ENCODE peak calls at places on chromosomes 16 and 17, in six cellular contexts. One of them, this sample, is unnamed.

GRCh38 chr17:17902877-17903276 is 66.1 kb upstream of the SREBF1 start:
- DNase-seq in stomach: no peak
- DNase-seq in tibial nerve: no peak
- DNase-seq in sigmoid colon: no peak
- DNase-seq in A549: no peak
- DNase-seq in GM12878: no peak
- DNase-seq in this sample: no peak

GRCh38 chr17:65062168-65062915 is 5.8 kb upstream of the GNA13 start:
- DNase-seq in tibial nerve: no peak
- DNase-seq in A549: no peak
- DNase-seq in sigmoid colon: peak
- DNase-seq in GM12878: no peak
- DNase-seq in stomach: no peak
- DNase-seq in this sample: no peak

GRCh38 chr16:85613609-85614337 is 651 bp downstream of the GSE1 start:
- DNase-seq in tibial nerve: peak
- DNase-seq in sigmoid colon: peak
- DNase-seq in stomach: peak
- DNase-seq in GM12878: no peak
- DNase-seq in A549: peak
- DNase-seq in this sample: peak

GRCh38 chr17:16304832-16305231 is 48.4 kb downstream of the CENPV start:
- DNase-seq in A549: peak
- DNase-seq in GM12878: no peak
- DNase-seq in sigmoid colon: no peak
- DNase-seq in tibial nerve: no peak
- DNase-seq in stomach: no peak
- DNase-seq in this sample: no peak

GRCh38 chr16:11187522-11187921 is 68.5 kb downstream of the SOCS1 start:
- DNase-seq in A549: no peak
- DNase-seq in sigmoid colon: no peak
- DNase-seq in stomach: no peak
- DNase-seq in tibial nerve: no peak
- DNase-seq in GM12878: no peak
- DNase-seq in this sample: no peak

GRCh38 chr17:34567665-34568064 is 11.7 kb upstream of the TMEM132E start:
- DNase-seq in tibial nerve: no peak
- DNase-seq in A549: no peak
- DNase-seq in stomach: no peak
- DNase-seq in sigmoid colon: no peak
- DNase-seq in GM12878: no peak
- DNase-seq in this sample: no peak

GRCh38 chr17:50841277-50841948 is 6.0 kb downstream of the WFIKKN2 start:
- DNase-seq in A549: no peak
- DNase-seq in sigmoid colon: no peak
- DNase-seq in GM12878: no peak
- DNase-seq in stomach: no peak
- DNase-seq in tibial nerve: no peak
- DNase-seq in this sample: no peak

GRCh38 chr16:85327731-85328664 is 215.7 kb upstream of the CIBAR2 start:
- DNase-seq in tibial nerve: no peak
- DNase-seq in GM12878: no peak
- DNase-seq in sigmoid colon: no peak
- DNase-seq in stomach: no peak
- DNase-seq in A549: no peak
- DNase-seq in this sample: peak

GRCh38 chr16:89437251-89437987 is 52.9 kb downstream of the ANKRD11 start:
- DNase-seq in stomach: no peak
- DNase-seq in sigmoid colon: no peak
- DNase-seq in tibial nerve: no peak
- DNase-seq in A549: no peak
- DNase-seq in GM12878: no peak
- DNase-seq in this sample: no peak

GRCh38 chr17:16491131-16491702 is 776 bp downstream of the LRRC75A start:
- DNase-seq in sigmoid colon: no peak
- DNase-seq in GM12878: no peak
- DNase-seq in tibial nerve: no peak
- DNase-seq in A549: no peak
- DNase-seq in stomach: peak
- DNase-seq in this sample: no peak

GRCh38 chr17:4764612-4765011 is 7.1 kb upstream of the TM4SF5 start:
- DNase-seq in GM12878: no peak
- DNase-seq in A549: no peak
- DNase-seq in tibial nerve: no peak
- DNase-seq in stomach: no peak
- DNase-seq in sigmoid colon: no peak
- DNase-seq in this sample: no peak

GRCh38 chr17:40319651-40320550 is 10.9 kb downstream of the RARA start:
- DNase-seq in sigmoid colon: no peak
- DNase-seq in GM12878: no peak
- DNase-seq in stomach: peak
- DNase-seq in tibial nerve: no peak
- DNase-seq in A549: no peak
- DNase-seq in this sample: no peak

GRCh38 chr17:34386925-34387550 is 24.0 kb upstream of the CCL1 start:
- DNase-seq in A549: no peak
- DNase-seq in sigmoid colon: no peak
- DNase-seq in GM12878: no peak
- DNase-seq in stomach: no peak
- DNase-seq in tibial nerve: no peak
- DNase-seq in this sample: no peak

GRCh38 chr17:45149037-45149668 is 878 bp downstream of the HEXIM1 start:
- DNase-seq in A549: peak
- DNase-seq in GM12878: no peak
- DNase-seq in stomach: peak
- DNase-seq in sigmoid colon: peak
- DNase-seq in tibial nerve: peak
- DNase-seq in this sample: peak

GRCh38 chr16:1870365-1871082 is 1.4 kb downstream of the MEIOB start:
- DNase-seq in GM12878: no peak
- DNase-seq in tibial nerve: no peak
- DNase-seq in sigmoid colon: no peak
- DNase-seq in A549: peak
- DNase-seq in stomach: no peak
- DNase-seq in this sample: no peak

GRCh38 chr17:60315650-60316049 is 76.3 kb downstream of the USP32 start:
- DNase-seq in sigmoid colon: no peak
- DNase-seq in stomach: no peak
- DNase-seq in tibial nerve: no peak
- DNase-seq in GM12878: no peak
- DNase-seq in A549: peak
- DNase-seq in this sample: no peak

GRCh38 chr17:40062347-40063033 is at the start of gene THRA:
- DNase-seq in GM12878: no peak
- DNase-seq in A549: no peak
- DNase-seq in tibial nerve: peak
- DNase-seq in sigmoid colon: peak
- DNase-seq in stomach: peak
- DNase-seq in this sample: peak

GRCh38 chr17:17051791-17052461 is 9.7 kb downstream of the MPRIP start:
- DNase-seq in A549: no peak
- DNase-seq in sigmoid colon: peak
- DNase-seq in stomach: peak
- DNase-seq in tibial nerve: no peak
- DNase-seq in GM12878: no peak
- DNase-seq in this sample: peak

DNA sequence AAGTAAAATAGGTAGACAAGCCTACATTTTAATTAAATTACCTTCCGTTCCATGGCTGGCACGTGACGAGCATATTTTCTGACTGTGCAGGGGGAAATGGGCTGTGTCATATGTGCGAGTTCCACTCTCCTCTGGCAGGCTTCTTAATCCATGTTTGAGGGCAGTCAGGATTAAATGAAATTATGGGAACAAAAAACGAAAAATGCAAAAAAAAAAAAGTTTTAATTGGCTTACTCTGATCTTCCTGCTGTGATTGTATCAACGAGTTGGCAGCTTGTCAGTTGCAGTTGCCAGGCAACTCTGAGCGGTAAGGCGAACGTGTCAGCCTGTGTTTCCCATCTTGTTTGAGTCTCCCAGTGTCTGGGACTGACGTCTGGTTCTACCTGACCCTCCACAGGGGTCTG is 302.9 kb upstream of the XYLT1 start:
- DNase-seq in stomach: no peak
- DNase-seq in GM12878: no peak
- DNase-seq in sigmoid colon: no peak
- DNase-seq in A549: no peak
- DNase-seq in tibial nerve: peak
- DNase-seq in this sample: no peak
- TF ChIP-seq EP300 in stomach: no peak
- TF ChIP-seq EP300 in GM12878: no peak
- TF ChIP-seq EP300 in sigmoid colon: no peak
- TF ChIP-seq EP300 in A549: no peak
- TF ChIP-seq EP300 in tibial nerve: no peak
- TF ChIP-seq EP300 in this sample: no peak

GRCh38 chr16:87489434-87490045 is 3.3 kb downstream of the ZCCHC14 start:
- DNase-seq in sigmoid colon: no peak
- DNase-seq in stomach: no peak
- DNase-seq in GM12878: no peak
- DNase-seq in A549: no peak
- DNase-seq in tibial nerve: no peak
- DNase-seq in this sample: no peak

GRCh38 chr16:87487361-87487924 is 5.4 kb downstream of the ZCCHC14 start:
- DNase-seq in GM12878: no peak
- DNase-seq in stomach: peak
- DNase-seq in tibial nerve: no peak
- DNase-seq in A549: no peak
- DNase-seq in sigmoid colon: no peak
- DNase-seq in this sample: no peak

GRCh38 chr16:87492721-87493554 is at the start of gene ZCCHC14:
- DNase-seq in A549: peak
- DNase-seq in GM12878: peak
- DNase-seq in sigmoid colon: peak
- DNase-seq in stomach: peak
- DNase-seq in tibial nerve: peak
- DNase-seq in this sample: peak

GRCh38 chr16:87492241-87492635 is 586 bp downstream of the ZCCHC14 start:
- DNase-seq in GM12878: no peak
- DNase-seq in A549: no peak
- DNase-seq in tibial nerve: no peak
- DNase-seq in sigmoid colon: no peak
- DNase-seq in stomach: no peak
- DNase-seq in this sample: no peak

GRCh38 chr16:87490091-87490798 is 2.6 kb downstream of the ZCCHC14 start:
- DNase-seq in GM12878: no peak
- DNase-seq in stomach: no peak
- DNase-seq in A549: no peak
- DNase-seq in tibial nerve: no peak
- DNase-seq in sigmoid colon: no peak
- DNase-seq in this sample: no peak
- H3K27ac ChIP-seq in GM12878: no peak
- H3K27ac ChIP-seq in stomach: peak
- H3K27ac ChIP-seq in A549: no peak
- H3K27ac ChIP-seq in tibial nerve: peak
- H3K27ac ChIP-seq in sigmoid colon: peak
- H3K27ac ChIP-seq in this sample: no peak

GRCh38 chr16:9090960-9091866 is at the start of gene HAPSTR1:
- DNase-seq in A549: peak
- DNase-seq in sigmoid colon: peak
- DNase-seq in stomach: peak
- DNase-seq in tibial nerve: peak
- DNase-seq in GM12878: peak
- DNase-seq in this sample: peak
- TF ChIP-seq EP300 in A549: no peak
- TF ChIP-seq EP300 in sigmoid colon: no peak
- TF ChIP-seq EP300 in stomach: no peak
- TF ChIP-seq EP300 in tibial nerve: peak
- TF ChIP-seq EP300 in GM12878: no peak
- TF ChIP-seq EP300 in this sample: peak

GRCh38 chr17:57913576-57914273 is 41.5 kb downstream of the CUEDC1 start:
- DNase-seq in A549: no peak
- DNase-seq in stomach: no peak
- DNase-seq in tibial nerve: no peak
- DNase-seq in sigmoid colon: no peak
- DNase-seq in GM12878: no peak
- DNase-seq in this sample: no peak
- H3K27ac ChIP-seq in A549: peak
- H3K27ac ChIP-seq in stomach: peak
- H3K27ac ChIP-seq in tibial nerve: peak
- H3K27ac ChIP-seq in sigmoid colon: peak
- H3K27ac ChIP-seq in GM12878: no peak
- H3K27ac ChIP-seq in this sample: no peak

GRCh38 chr16:788399-789126 is at the start of gene CHTF18:
- DNase-seq in sigmoid colon: peak
- DNase-seq in stomach: peak
- DNase-seq in A549: peak
- DNase-seq in tibial nerve: peak
- DNase-seq in GM12878: peak
- DNase-seq in this sample: peak
- TF ChIP-seq EP300 in sigmoid colon: no peak
- TF ChIP-seq EP300 in stomach: no peak
- TF ChIP-seq EP300 in A549: no peak
- TF ChIP-seq EP300 in tibial nerve: no peak
- TF ChIP-seq EP300 in GM12878: no peak
- TF ChIP-seq EP300 in this sample: no peak